ENCODE peak calls at places on chromosomes 13 and 19, in four cellular contexts. One of them, this sample, is unnamed.

GRCh38 chr13:87656311-87656710 is 14.9 kb upstream of the SLITRK5 start:
- DNase-seq in spleen: no peak
- DNase-seq in K562: no peak
- DNase-seq in stomach: no peak
- DNase-seq in this sample: no peak

GRCh38 chr13:40518481-40518882 is 148.0 kb downstream of the FOXO1 start:
- DNase-seq in K562: no peak
- DNase-seq in stomach: peak; percentile 44
- DNase-seq in spleen: no peak
- DNase-seq in this sample: no peak

GRCh38 chr19:9909251-9909650 is 27.1 kb downstream of the OLFM2 start:
- DNase-seq in spleen: no peak
- DNase-seq in K562: no peak
- DNase-seq in stomach: no peak
- DNase-seq in this sample: no peak

GRCh38 chr19:19651076-19651475 is 7.6 kb upstream of the GMIP start:
- DNase-seq in K562: no peak
- DNase-seq in stomach: no peak
- DNase-seq in spleen: no peak
- DNase-seq in this sample: no peak

GRCh38 chr19:57664269-57665127 is 4.2 kb upstream of the ZSCAN4 start:
- DNase-seq in stomach: peak; percentile 31
- DNase-seq in spleen: peak; percentile 76
- DNase-seq in K562: peak; percentile 58
- DNase-seq in this sample: no peak

GRCh38 chr19:13082192-13083007 is 20.3 kb downstream of the LYL1 start:
- DNase-seq in stomach: no peak
- DNase-seq in spleen: no peak
- DNase-seq in K562: peak; percentile 49
- DNase-seq in this sample: no peak

GRCh38 chr13:31767175-31767900 is 28.0 kb downstream of the RXFP2 start:
- DNase-seq in spleen: no peak
- DNase-seq in K562: no peak
- DNase-seq in stomach: no peak
- DNase-seq in this sample: no peak

GRCh38 chr13:102399791-102400618 is 1.8 kb downstream of the FGF14 start:
- DNase-seq in spleen: peak; percentile 75
- DNase-seq in K562: no peak
- DNase-seq in stomach: no peak
- DNase-seq in this sample: no peak

GRCh38 chr19:15371119-15371518 is 8.5 kb downstream of the AKAP8 start:
- DNase-seq in stomach: no peak
- DNase-seq in spleen: peak; percentile 30
- DNase-seq in K562: no peak
- DNase-seq in this sample: no peak

GRCh38 chr19:38849746-38850230 is at the start of gene HNRNPL:
- DNase-seq in spleen: peak; percentile 99
- DNase-seq in K562: peak; percentile 93
- DNase-seq in stomach: peak; percentile 99
- DNase-seq in this sample: no peak

GRCh38 chr19:44904426-44904994 is 1.1 kb upstream of the APOE start:
- DNase-seq in K562: no peak
- DNase-seq in spleen: no peak
- DNase-seq in stomach: no peak
- DNase-seq in this sample: no peak

GRCh38 chr19:40191836-40192646 is 815 bp downstream of the MAP3K10 start:
- DNase-seq in stomach: no peak
- DNase-seq in spleen: peak; percentile 82
- DNase-seq in K562: peak; percentile 87
- DNase-seq in this sample: no peak

GRCh38 chr13:109408596-109409382 is 377.6 kb downstream of the IRS2 start:
- DNase-seq in K562: no peak
- DNase-seq in spleen: no peak
- DNase-seq in stomach: no peak
- DNase-seq in this sample: no peak

GRCh38 chr13:51768378-51768921 is 35.5 kb downstream of the DHRS12 start:
- DNase-seq in stomach: no peak
- DNase-seq in spleen: no peak
- DNase-seq in K562: no peak
- DNase-seq in this sample: no peak
- H3K4me1 ChIP-seq in stomach: peaks cover 64% of the 10 kb centered on the region
- H3K4me1 ChIP-seq in spleen: peaks cover 35% of the 10 kb centered on the region
- H3K4me1 ChIP-seq in K562: peaks cover 3% of the 10 kb centered on the region
- H3K4me1 ChIP-seq in this sample: peaks cover 40% of the 10 kb centered on the region

DNA sequence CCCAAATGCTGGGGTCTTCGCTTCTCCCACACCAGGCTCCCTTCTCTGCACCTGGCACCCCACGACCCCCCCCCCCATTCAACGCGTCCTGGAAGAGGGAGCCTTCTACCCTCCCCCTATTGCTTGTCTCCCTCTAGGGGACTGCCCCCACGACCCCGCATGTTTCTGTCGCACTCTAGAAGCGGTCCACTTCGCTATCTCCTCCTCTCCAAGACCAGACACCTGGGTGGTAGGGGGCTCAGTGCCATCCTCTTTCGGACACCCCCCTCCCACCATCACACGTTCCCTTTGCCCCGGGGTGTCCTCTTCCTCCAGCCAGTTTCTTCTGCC is 1.5 kb downstream of the TGFB1 start:
- DNase-seq in K562: no peak
- DNase-seq in stomach: no peak
- DNase-seq in spleen: no peak
- DNase-seq in this sample: no peak
- TF ChIP-seq CTCF in K562: no peak
- TF ChIP-seq CTCF in stomach: no peak
- TF ChIP-seq CTCF in spleen: no peak
- TF ChIP-seq CTCF in this sample: no peak

DNA sequence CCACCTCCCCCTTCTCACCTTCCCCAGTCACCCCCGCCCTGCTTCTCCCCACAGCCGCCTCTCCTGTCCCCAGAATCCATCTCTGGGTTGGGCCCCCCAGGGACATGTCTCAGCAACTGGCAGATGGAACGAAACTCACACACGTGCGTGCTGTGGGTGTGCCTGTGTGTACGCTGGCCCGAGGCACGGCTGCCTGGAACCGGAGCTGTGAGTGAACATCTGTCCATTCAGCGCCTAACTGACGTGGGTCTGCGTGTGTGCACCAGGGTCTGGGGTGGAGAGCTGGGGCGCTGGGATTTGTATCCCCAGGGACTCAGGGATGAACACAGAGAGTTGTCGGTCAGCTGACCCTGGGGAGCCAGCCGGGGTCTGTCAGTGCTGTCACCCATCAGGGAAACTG is 752 bp upstream of the HAS1 start:
- DNase-seq in K562: no peak
- DNase-seq in spleen: no peak
- DNase-seq in stomach: no peak
- DNase-seq in this sample: no peak
- TF ChIP-seq POLR2AphosphoS5 in K562: no peak
- TF ChIP-seq POLR2AphosphoS5 in spleen: no peak
- TF ChIP-seq POLR2AphosphoS5 in stomach: no peak
- TF ChIP-seq POLR2AphosphoS5 in this sample: no peak

DNA sequence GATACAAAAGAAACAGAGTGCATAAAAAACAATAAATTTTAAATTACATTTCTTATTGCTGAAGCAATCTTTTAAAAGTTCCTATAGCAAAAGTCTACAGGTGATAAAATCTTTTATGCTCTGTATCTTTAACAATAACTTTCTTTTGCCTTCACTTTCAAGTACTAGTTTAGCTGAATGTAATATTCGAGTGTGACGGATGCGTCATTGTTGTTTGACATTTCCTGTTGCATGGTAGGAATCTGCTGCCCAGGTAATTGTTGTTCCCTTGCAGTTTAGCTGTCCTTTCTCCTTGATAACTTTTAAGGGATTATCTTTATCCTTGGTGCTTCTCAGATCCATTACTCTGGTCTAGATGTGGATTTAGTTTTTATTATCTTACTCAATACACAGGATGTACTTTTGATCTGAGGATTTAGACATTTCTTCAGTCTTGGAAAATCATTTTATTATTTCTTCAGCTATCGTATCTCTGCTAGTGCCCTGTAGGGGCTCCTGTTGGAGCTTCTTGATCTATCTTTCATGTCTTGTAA is 2.1 kb upstream of the CPB2 start:
- DNase-seq in spleen: no peak
- DNase-seq in stomach: no peak
- DNase-seq in K562: no peak
- DNase-seq in this sample: no peak
- H3K4me1 ChIP-seq in spleen: peaks cover 4% of the 10 kb centered on the region
- H3K4me1 ChIP-seq in stomach: peaks cover 2% of the 10 kb centered on the region
- H3K4me1 ChIP-seq in K562: no peaks in the 10 kb centered on the region
- H3K4me1 ChIP-seq in this sample: no peaks in the 10 kb centered on the region

GRCh38 chr19:56351208-56351607 is 36.6 kb upstream of the ZSCAN5A start:
- DNase-seq in stomach: no peak
- DNase-seq in spleen: no peak
- DNase-seq in K562: no peak
- DNase-seq in this sample: no peak

GRCh38 chr19:56347163-56347778 is 32.6 kb upstream of the ZSCAN5A start:
- DNase-seq in K562: no peak
- DNase-seq in stomach: no peak
- DNase-seq in spleen: no peak
- DNase-seq in this sample: no peak

GRCh38 chr19:56350416-56351045 is 35.9 kb upstream of the ZSCAN5A start:
- DNase-seq in stomach: peak; percentile 39
- DNase-seq in K562: peak; percentile 52
- DNase-seq in spleen: no peak
- DNase-seq in this sample: no peak

GRCh38 chr19:56348289-56348877 is 33.7 kb upstream of the ZSCAN5A start:
- DNase-seq in spleen: no peak
- DNase-seq in stomach: no peak
- DNase-seq in K562: no peak
- DNase-seq in this sample: no peak
- TF ChIP-seq CTCF in spleen: no peak
- TF ChIP-seq CTCF in stomach: no peak
- TF ChIP-seq CTCF in K562: peak; percentile 57
- TF ChIP-seq CTCF in this sample: no peak

GRCh38 chr13:47092202-47092601 is 195.3 kb upstream of the HTR2A start:
- DNase-seq in spleen: no peak
- DNase-seq in K562: no peak
- DNase-seq in stomach: no peak
- DNase-seq in this sample: no peak
- TF ChIP-seq POLR2AphosphoS5 in spleen: no peak
- TF ChIP-seq POLR2AphosphoS5 in K562: no peak
- TF ChIP-seq POLR2AphosphoS5 in stomach: no peak
- TF ChIP-seq POLR2AphosphoS5 in this sample: no peak

DNA sequence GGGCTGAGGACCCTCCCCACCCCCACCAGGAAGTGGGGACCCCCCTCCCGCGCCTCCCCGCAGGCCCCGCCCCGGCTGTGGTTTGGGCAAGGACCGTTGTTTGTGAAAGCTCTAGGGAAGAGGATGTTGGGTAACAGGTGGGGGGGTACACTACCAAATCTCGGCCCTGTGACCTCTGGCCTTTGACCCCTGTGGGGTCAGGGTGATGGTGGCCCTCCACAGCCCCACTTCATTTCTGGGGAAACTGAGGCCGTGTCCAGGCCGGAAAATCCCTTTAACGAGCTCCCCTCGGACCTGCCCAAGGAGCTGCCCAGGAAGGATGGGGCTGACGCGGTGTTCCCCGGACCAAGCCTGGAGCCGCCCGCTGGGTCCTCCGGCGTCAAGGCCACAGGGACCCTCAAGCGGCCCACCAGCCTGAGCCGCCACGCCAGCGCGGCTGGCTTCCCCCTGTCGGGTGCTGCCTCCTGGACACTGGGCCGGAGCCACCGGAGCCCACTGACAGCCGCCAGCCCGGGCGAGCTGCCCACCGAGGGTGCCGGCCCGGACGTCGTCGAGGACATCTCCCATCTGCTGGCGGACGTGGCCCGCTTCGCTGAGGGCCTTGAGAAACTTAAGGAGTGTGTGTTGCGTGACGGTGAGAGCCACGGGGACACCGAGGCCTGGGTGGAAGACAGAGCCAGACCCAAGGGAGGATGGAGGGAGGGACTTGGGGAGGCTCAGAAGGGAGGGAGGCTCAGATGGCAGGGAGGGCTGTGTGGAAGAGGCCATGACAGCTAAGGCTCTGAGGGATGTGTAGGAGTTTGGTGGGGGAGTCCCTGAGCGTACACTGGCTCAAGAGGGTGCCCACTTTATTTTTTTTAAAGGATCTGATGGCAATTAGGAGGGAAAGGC is 1.4 kb downstream of the ARHGAP45 start:
- DNase-seq in spleen: peak; percentile 97
- DNase-seq in K562: no peak
- DNase-seq in stomach: no peak
- DNase-seq in this sample: no peak
- H3K4me1 ChIP-seq in spleen: peaks cover 98% of the 10 kb centered on the region
- H3K4me1 ChIP-seq in K562: peaks cover 83% of the 10 kb centered on the region
- H3K4me1 ChIP-seq in stomach: peaks cover 91% of the 10 kb centered on the region
- H3K4me1 ChIP-seq in this sample: peaks cover 55% of the 10 kb centered on the region

DNA sequence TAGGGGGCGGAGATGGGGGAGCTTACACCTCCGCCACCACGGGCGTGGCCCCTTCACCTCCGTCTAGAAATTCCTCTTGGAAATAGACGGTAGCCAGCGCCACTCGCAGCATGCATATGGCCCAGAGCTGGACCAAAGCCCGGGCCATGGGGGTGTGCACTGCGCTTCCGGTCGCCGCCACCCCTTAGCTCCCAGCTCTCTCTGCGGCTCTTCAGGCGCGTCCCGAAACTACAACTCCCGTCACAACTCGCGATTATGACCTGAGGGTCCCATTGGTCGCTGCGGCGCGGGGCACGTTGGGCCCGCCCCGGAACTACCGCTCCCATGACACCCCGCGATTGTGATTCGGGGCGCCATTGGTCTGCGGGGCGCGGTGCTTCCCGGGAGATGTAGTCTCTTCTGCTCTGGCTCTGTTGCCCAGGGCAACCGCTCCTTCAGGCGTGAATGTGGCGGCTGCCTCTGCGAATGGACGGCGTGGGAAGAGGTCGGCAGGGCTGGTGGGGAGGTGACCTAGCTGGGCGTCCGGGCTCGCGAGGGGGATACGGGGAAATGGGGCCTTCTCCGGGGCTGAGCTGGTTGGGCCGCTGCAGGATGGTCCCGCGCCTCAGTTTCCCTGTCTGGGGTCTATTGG is at the start of the genes C19orf44 and CALR3:
- DNase-seq in stomach: peak; percentile 99
- DNase-seq in K562: peak; percentile 96
- DNase-seq in spleen: peak; percentile 98
- DNase-seq in this sample: peak; percentile 99
- TF ChIP-seq CTCF in stomach: no peak
- TF ChIP-seq CTCF in K562: no peak
- TF ChIP-seq CTCF in spleen: peak; percentile 61
- TF ChIP-seq CTCF in this sample: no peak

DNA sequence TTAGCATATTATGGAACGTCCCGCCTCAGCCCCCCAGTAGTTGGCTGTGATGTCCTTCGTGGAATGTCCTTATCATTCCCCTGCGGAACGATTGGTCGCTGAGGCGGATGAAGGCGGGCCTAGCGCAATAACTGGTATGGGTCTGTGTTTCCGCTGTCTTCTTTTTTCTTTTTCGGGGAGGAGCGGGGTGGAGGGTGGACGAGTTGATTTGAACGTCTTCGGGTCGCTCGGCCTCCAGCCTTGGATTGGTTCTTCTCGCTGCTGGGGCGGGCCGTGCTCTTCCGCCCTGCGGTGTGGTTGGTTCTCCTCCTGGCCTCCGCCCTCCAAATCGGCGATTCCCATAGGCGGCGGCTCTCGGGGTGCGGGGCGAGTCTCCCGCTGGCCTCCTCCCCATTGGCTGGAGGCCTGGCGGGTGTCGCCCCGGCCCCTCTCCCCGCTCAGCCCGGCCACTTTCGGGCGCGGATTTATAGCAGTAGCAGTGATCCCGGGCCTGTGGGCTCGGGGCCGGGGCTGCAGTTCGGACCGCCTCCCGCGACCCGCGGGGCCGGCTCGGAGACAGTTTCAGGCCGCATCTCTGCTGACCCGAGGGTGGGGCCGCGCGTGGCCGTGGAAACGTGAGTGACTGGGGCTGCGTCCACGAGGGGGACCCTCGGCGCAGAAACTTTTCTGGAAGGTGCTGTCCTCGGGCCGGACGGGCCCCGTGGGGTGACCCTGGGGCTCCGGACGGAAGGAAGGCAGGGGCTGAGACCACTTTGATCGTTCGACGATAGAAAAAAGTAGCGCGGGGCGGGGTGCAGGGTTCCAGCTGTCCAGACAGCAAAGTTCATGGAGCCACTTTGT is 2.1 kb downstream of the ING1 start:
- DNase-seq in spleen: peak; percentile 99
- DNase-seq in stomach: peak; percentile 98
- DNase-seq in K562: peak; percentile 88
- DNase-seq in this sample: peak; percentile 100
- TF ChIP-seq POLR2AphosphoS5 in spleen: peak; percentile 81
- TF ChIP-seq POLR2AphosphoS5 in stomach: no peak
- TF ChIP-seq POLR2AphosphoS5 in K562: no peak
- TF ChIP-seq POLR2AphosphoS5 in this sample: peak; percentile 91

This sample was measured in vagina.